ENCODE peak calls at places on chromosomes 3 and 15, in seven cellular contexts. One of them, this sample, is unnamed.
A peak's percentile ranks its signal among the peaks of the same experiment; 100 is the strongest.

GRCh38 chr3:17175187-17175839 is 290.6 kb downstream of the PLCL2 start:
- DNase-seq in H1: no peak
- DNase-seq in sigmoid colon: no peak
- DNase-seq in K562: no peak
- DNase-seq in stomach: no peak
- DNase-seq in transverse colon: no peak
- DNase-seq in GM12892: no peak
- DNase-seq in this sample: no peak

GRCh38 chr3:113271189-113271588 is 59.8 kb downstream of the BOC start:
- DNase-seq in transverse colon: no peak
- DNase-seq in stomach: no peak
- DNase-seq in K562: no peak
- DNase-seq in H1: no peak
- DNase-seq in GM12892: no peak
- DNase-seq in sigmoid colon: peak; percentile 59
- DNase-seq in this sample: no peak

GRCh38 chr15:95086543-95087252 is 855.3 kb downstream of the MCTP2 start:
- DNase-seq in K562: no peak
- DNase-seq in stomach: no peak
- DNase-seq in transverse colon: no peak
- DNase-seq in H1: no peak
- DNase-seq in GM12892: no peak
- DNase-seq in sigmoid colon: no peak
- DNase-seq in this sample: no peak

GRCh38 chr15:69648775-69649735 is 196.4 kb downstream of the RPLP1 start:
- DNase-seq in GM12892: no peak
- DNase-seq in H1: peak; percentile 61
- DNase-seq in sigmoid colon: no peak
- DNase-seq in stomach: no peak
- DNase-seq in K562: no peak
- DNase-seq in transverse colon: no peak
- DNase-seq in this sample: no peak

GRCh38 chr3:138829886-138830510 is 4.7 kb downstream of the PIK3CB start:
- DNase-seq in H1: no peak
- DNase-seq in stomach: no peak
- DNase-seq in sigmoid colon: no peak
- DNase-seq in GM12892: no peak
- DNase-seq in transverse colon: no peak
- DNase-seq in K562: no peak
- DNase-seq in this sample: no peak

GRCh38 chr3:15387171-15387581 is 40.2 kb downstream of the METTL6 start:
- DNase-seq in transverse colon: no peak
- DNase-seq in GM12892: no peak
- DNase-seq in H1: no peak
- DNase-seq in stomach: no peak
- DNase-seq in sigmoid colon: no peak
- DNase-seq in K562: no peak
- DNase-seq in this sample: no peak

GRCh38 chr15:90318591-90318990 is 33.5 kb upstream of the ZNF774 start:
- DNase-seq in stomach: no peak
- DNase-seq in H1: no peak
- DNase-seq in transverse colon: no peak
- DNase-seq in sigmoid colon: no peak
- DNase-seq in GM12892: no peak
- DNase-seq in K562: no peak
- DNase-seq in this sample: no peak

GRCh38 chr3:46538803-46539442 is 27.2 kb downstream of the LRRC2 start:
- DNase-seq in transverse colon: peak; percentile 83
- DNase-seq in GM12892: peak; percentile 46
- DNase-seq in K562: no peak
- DNase-seq in stomach: peak; percentile 63
- DNase-seq in sigmoid colon: peak; percentile 72
- DNase-seq in H1: no peak
- DNase-seq in this sample: peak; percentile 31

GRCh38 chr3:1326546-1326945 is 233.7 kb downstream of the CNTN6 start:
- DNase-seq in sigmoid colon: no peak
- DNase-seq in transverse colon: no peak
- DNase-seq in GM12892: no peak
- DNase-seq in H1: no peak
- DNase-seq in stomach: no peak
- DNase-seq in K562: no peak
- DNase-seq in this sample: no peak

GRCh38 chr15:48644827-48645557 is 517 bp downstream of the FBN1 start:
- DNase-seq in H1: peak; percentile 80
- DNase-seq in K562: no peak
- DNase-seq in transverse colon: no peak
- DNase-seq in GM12892: peak; percentile 50
- DNase-seq in sigmoid colon: peak; percentile 69
- DNase-seq in stomach: no peak
- DNase-seq in this sample: peak; percentile 57

DNA sequence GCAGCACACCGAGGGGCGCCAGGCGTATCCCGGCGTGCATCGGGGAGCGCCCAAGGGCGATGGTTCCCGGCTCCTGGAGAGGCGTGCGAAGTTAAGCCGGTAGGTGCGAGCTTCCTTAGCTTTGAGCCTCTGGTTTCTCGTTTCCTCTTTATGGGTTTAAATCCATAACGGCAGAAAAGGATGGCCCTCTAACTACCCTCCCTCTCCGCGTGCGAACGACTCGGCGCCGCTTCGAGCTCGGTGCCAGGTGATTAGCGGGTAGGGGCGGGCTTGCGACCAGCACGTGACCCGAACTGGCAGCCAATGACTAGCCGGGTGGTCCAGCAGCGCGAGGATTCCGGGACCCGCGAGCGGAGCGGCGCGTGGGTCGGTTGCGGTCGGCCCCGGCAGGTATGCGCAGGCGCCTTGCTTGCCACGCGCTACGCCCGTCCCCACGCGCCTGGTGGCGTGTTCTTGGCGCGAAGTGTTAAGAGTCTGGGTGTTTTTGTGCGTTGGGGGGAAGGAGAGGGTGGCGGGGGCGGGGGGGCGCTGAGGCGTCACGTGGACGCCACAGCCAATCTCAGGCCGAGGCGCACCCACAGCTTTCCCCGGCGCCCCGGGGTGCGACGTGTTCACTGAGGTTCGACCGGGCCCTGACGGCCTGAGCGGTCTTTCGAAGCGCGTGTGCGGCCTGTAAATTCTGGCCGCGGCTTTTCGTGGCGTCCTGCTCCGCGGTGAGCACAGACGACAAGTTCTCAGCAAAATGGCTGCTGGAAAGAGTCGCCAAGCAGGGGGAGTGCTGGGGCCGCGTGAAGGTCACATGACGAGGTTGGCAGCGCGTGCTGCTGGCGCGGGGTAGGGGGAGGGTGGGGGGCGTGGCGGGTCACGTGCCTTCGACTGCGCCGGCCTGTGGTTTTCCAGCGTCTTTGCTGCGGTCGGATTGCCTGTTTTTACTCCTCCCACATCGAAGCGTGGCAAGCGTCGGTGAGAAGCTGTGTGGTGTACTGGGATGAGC is 38.7 kb upstream of the MGA start:
- DNase-seq in stomach: peak; percentile 79
- DNase-seq in K562: no peak
- DNase-seq in transverse colon: peak; percentile 78
- DNase-seq in GM12892: peak; percentile 61
- DNase-seq in H1: peak; percentile 85
- DNase-seq in sigmoid colon: peak; percentile 92
- DNase-seq in this sample: peak; percentile 84
- TF ChIP-seq POLR2A in stomach: no peak
- TF ChIP-seq POLR2A in K562: no peak
- TF ChIP-seq POLR2A in transverse colon: no peak
- TF ChIP-seq POLR2A in GM12892: no peak
- TF ChIP-seq POLR2A in H1: peak; percentile 50
- TF ChIP-seq POLR2A in sigmoid colon: no peak
- TF ChIP-seq POLR2A in this sample: no peak

GRCh38 chr3:42527368-42527917 is 25.0 kb downstream of the VIPR1 start:
- DNase-seq in stomach: no peak
- DNase-seq in K562: no peak
- DNase-seq in transverse colon: no peak
- DNase-seq in GM12892: no peak
- DNase-seq in sigmoid colon: no peak
- DNase-seq in H1: no peak
- DNase-seq in this sample: no peak
- TF ChIP-seq POLR2AphosphoS5 in stomach: no peak
- TF ChIP-seq POLR2AphosphoS5 in K562: no peak
- TF ChIP-seq POLR2AphosphoS5 in transverse colon: no peak
- TF ChIP-seq POLR2AphosphoS5 in GM12892: no peak
- TF ChIP-seq POLR2AphosphoS5 in sigmoid colon: no peak
- TF ChIP-seq POLR2AphosphoS5 in H1: no peak
- TF ChIP-seq POLR2AphosphoS5 in this sample: no peak

DNA sequence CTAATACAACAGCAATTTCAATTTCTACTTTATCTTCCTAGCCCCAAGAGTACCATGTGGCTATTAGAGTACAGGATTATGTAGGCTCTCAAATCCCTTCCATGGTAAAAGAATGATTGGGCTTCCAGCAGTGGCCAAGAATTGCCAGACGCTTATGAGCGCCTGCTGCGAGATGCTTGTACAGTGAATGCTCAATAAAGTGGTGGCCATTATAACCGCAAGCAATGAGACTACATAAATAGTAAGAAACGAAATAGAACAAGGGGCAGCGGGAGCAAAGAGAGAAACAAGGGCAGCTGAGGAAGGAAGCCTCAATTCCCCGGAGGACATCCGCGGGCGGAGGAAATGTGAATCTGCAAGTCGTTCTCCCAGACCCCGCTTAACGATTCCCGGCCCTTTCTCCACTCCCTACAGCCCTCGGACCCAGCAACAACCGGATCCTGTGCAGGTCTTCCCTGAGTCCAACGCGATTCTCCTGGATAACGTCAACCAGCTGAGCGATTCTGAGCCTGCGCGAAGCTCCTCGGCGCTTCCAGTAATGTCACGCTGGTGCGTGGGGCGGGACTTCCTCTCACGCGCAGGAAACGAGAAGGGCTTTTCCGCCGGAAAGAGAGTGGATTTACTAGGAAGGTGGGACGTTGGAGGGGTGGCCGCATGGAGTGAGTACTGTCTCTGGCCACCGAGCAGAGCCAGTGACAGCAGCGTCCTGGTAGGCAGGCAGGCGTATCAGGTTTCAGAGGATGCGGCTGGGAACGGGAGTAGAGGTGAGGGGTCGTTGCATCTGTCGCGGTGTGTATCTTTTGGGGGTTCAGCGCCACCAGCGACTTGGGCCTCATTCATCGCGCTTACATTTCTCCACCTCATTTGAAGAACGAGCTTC is 40.5 kb upstream of the AP3B2 start:
- DNase-seq in K562: peak; percentile 80
- DNase-seq in transverse colon: peak; percentile 93
- DNase-seq in stomach: peak; percentile 91
- DNase-seq in GM12892: peak; percentile 64
- DNase-seq in sigmoid colon: peak; percentile 96
- DNase-seq in H1: peak; percentile 82
- DNase-seq in this sample: peak; percentile 32
- TF ChIP-seq POLR2A in K562: peak; percentile 97
- TF ChIP-seq POLR2A in transverse colon: peak; percentile 76
- TF ChIP-seq POLR2A in stomach: no peak
- TF ChIP-seq POLR2A in GM12892: peak; percentile 93
- TF ChIP-seq POLR2A in sigmoid colon: peak; percentile 61
- TF ChIP-seq POLR2A in H1: peak; percentile 47
- TF ChIP-seq POLR2A in this sample: peak; percentile 76

DNA sequence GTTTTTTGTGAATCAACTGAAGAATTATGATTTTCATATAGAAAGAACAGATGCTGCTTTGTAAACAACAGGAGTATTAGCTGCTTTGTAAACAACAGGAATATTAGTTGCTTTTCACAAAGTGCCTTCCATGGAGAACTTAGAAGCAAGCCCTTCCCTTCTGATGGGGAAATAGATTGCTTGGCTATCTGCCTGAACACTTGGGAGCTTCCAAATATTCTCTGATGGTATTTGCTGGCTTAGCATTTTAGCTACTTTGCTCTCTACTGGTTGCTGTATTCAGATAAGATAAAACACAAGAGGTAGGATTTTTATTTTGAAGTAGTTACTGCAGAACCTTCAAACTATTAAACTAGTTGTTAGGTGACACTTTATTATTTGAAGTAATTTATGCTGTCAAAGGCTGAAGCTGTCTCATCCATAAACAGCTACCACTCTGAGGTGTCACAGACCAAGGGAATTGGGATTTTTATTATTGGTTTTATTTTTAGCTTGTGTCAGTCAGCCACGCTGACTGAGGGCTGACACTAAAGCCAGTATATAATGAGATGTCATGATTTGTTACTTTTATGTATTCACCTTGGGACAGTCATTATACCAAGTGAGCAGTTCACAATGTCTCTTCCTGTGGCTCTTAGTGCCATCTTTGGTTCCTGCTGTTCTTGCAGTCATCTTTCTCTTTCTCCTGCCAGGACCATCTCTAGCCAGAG is 50.0 kb downstream of the ZIC1 start:
- DNase-seq in K562: no peak
- DNase-seq in sigmoid colon: no peak
- DNase-seq in H1: no peak
- DNase-seq in transverse colon: no peak
- DNase-seq in GM12892: no peak
- DNase-seq in stomach: no peak
- DNase-seq in this sample: no peak
- TF ChIP-seq POLR2AphosphoS5 in K562: no peak
- TF ChIP-seq POLR2AphosphoS5 in sigmoid colon: no peak
- TF ChIP-seq POLR2AphosphoS5 in H1: no peak
- TF ChIP-seq POLR2AphosphoS5 in transverse colon: no peak
- TF ChIP-seq POLR2AphosphoS5 in GM12892: no peak
- TF ChIP-seq POLR2AphosphoS5 in stomach: no peak
- TF ChIP-seq POLR2AphosphoS5 in this sample: no peak

GRCh38 chr3:49663831-49664230 is 10.3 kb upstream of the APEH start:
- DNase-seq in H1: no peak
- DNase-seq in K562: no peak
- DNase-seq in stomach: no peak
- DNase-seq in GM12892: no peak
- DNase-seq in sigmoid colon: no peak
- DNase-seq in transverse colon: no peak
- DNase-seq in this sample: no peak
- TF ChIP-seq POLR2A in H1: no peak
- TF ChIP-seq POLR2A in K562: no peak
- TF ChIP-seq POLR2A in stomach: no peak
- TF ChIP-seq POLR2A in GM12892: no peak
- TF ChIP-seq POLR2A in sigmoid colon: no peak
- TF ChIP-seq POLR2A in transverse colon: no peak
- TF ChIP-seq POLR2A in this sample: no peak

GRCh38 chr3:155080692-155081091 is 573 bp downstream of the MME start:
- DNase-seq in transverse colon: no peak
- DNase-seq in stomach: no peak
- DNase-seq in sigmoid colon: no peak
- DNase-seq in H1: no peak
- DNase-seq in K562: no peak
- DNase-seq in GM12892: no peak
- DNase-seq in this sample: no peak
- TF ChIP-seq POLR2AphosphoS5 in transverse colon: no peak
- TF ChIP-seq POLR2AphosphoS5 in stomach: no peak
- TF ChIP-seq POLR2AphosphoS5 in sigmoid colon: no peak
- TF ChIP-seq POLR2AphosphoS5 in H1: no peak
- TF ChIP-seq POLR2AphosphoS5 in K562: no peak
- TF ChIP-seq POLR2AphosphoS5 in GM12892: no peak
- TF ChIP-seq POLR2AphosphoS5 in this sample: no peak